ENCODE peak calls at places on chromosomes 3 and 15, in eight cellular contexts. N, Q, V, H, L, J, Z and F are unnamed samples.

GRCh38 chr3:197456271-197457091 is 99.3 kb downstream of the BDH1 start:
- DNase-seq in Z (peak; percentile 57), L (peak; percentile 86), J (peak; percentile 95), N (peak; percentile 87), H (peak; percentile 58), V (peak; percentile 92), Q (peak; percentile 82), F (peak; percentile 56)

GRCh38 chr3:39255503-39256325 is 24.1 kb downstream of the CX3CR1 start:
- DNase-seq in H (no peak), Q (no peak), Z (no peak), N (no peak), L (no peak), V (no peak), J (no peak), F (peak; percentile 88)

GRCh38 chr15:73647259-73648026 is 14.3 kb upstream of the NPTN start:
- DNase-seq in Q (no peak), Z (no peak), J (peak; percentile 36), L (no peak), V (no peak), H (no peak), N (no peak), F (no peak)

GRCh38 chr15:77516786-77517185 is 96.1 kb downstream of the HMG20A start:
- DNase-seq in Z (no peak), J (no peak), V (no peak), Q (no peak), N (no peak), H (no peak), L (no peak), F (no peak)

GRCh38 chr3:50658416-50658815 is 16.3 kb upstream of the DOCK3 start:
- DNase-seq in H (peak; percentile 5), Q (no peak), Z (no peak), L (no peak), V (peak; percentile 26), J (no peak), N (no peak), F (peak; percentile 10)

GRCh38 chr3:66039590-66039887 is 821 bp upstream of the MAGI1 start:
- DNase-seq in Q (peak; percentile 21), V (peak; percentile 87), N (peak; percentile 71), H (no peak), L (peak; percentile 39), Z (peak; percentile 17), J (peak; percentile 55), F (no peak)

GRCh38 chr3:29441020-29441324 is 160.1 kb downstream of the RBMS3 start:
- DNase-seq in V (no peak), Z (no peak), H (no peak), L (no peak), Q (no peak), J (no peak), N (no peak), F (no peak)

GRCh38 chr3:129645291-129645690 is 38.8 kb upstream of the PLXND1 start:
- DNase-seq in L (no peak), Q (no peak), H (no peak), N (no peak), V (no peak), Z (no peak), J (no peak), F (no peak)

GRCh38 chr3:173977747-173978146 is 580.2 kb downstream of the NLGN1 start:
- DNase-seq in L (no peak), Q (peak; percentile 60), H (no peak), J (no peak), V (no peak), N (no peak), Z (no peak), F (no peak)

GRCh38 chr15:98684441-98684840 is 36.1 kb downstream of the IGF1R start:
- DNase-seq in L (no peak), V (no peak), N (no peak), H (peak; percentile 78), Z (no peak), Q (peak; percentile 86), J (peak; percentile 78), F (no peak)

GRCh38 chr3:16548721-16549120 is 35.2 kb upstream of the RFTN1 start:
- DNase-seq in H (peak; percentile 31), N (no peak), Z (no peak), L (no peak), J (peak; percentile 62), V (no peak), Q (peak; percentile 88), F (no peak)

GRCh38 chr3:14598143-14598569 is 53.4 kb upstream of the CCDC174 start:
- DNase-seq in L (no peak), V (peak; percentile 93), Q (peak; percentile 43), J (peak; percentile 64), H (no peak), Z (peak; percentile 47), N (peak; percentile 83), F (no peak)

GRCh38 chr3:37892917-37893595 is 31.4 kb downstream of the CTDSPL start:
- DNase-seq in N (no peak), J (peak; percentile 28), V (no peak), H (no peak), Q (no peak), L (peak; percentile 62), Z (no peak), F (no peak)

GRCh38 chr3:59472541-59472940 is 422.7 kb upstream of the CFAP20DC start:
- DNase-seq in Z (no peak), N (no peak), J (no peak), Q (peak; percentile 7), V (no peak), L (no peak), H (no peak), F (no peak)

GRCh38 chr15:85748176-85748575 is 46.5 kb downstream of the KLHL25 start:
- DNase-seq in H (no peak), L (no peak), Q (no peak), V (peak; percentile 32), J (no peak), Z (no peak), N (no peak), F (no peak)

GRCh38 chr3:169534439-169534838 is 129.1 kb downstream of the MECOM start:
- DNase-seq in V (no peak), Q (no peak), H (no peak), L (no peak), N (no peak), J (no peak), Z (no peak), F (no peak)

GRCh38 chr3:119219069-119219468 is 21.6 kb downstream of the B4GALT4 start:
- DNase-seq in V (no peak), H (no peak), L (no peak), J (peak; percentile 14), Z (no peak), Q (no peak), N (no peak), F (no peak)

GRCh38 chr3:156010829-156011228 is 109.5 kb upstream of the KCNAB1 start:
- DNase-seq in L (no peak), Q (peak; percentile 8), Z (no peak), V (peak; percentile 74), N (peak; percentile 56), J (no peak), H (no peak), F (no peak)

GRCh38 chr3:32401541-32402052 is 9.9 kb downstream of the CMTM7 start:
- DNase-seq in L (peak; percentile 83), H (no peak), Z (peak; percentile 32), Q (peak; percentile 67), V (peak; percentile 88), N (peak; percentile 90), J (peak; percentile 64), F (peak; percentile 62)
- TF ChIP-seq CTCF in L (peak; percentile 9), H (no peak), Z (no peak), Q (no peak), V (no peak), N (no peak), J (no peak), F (no peak)

DNA sequence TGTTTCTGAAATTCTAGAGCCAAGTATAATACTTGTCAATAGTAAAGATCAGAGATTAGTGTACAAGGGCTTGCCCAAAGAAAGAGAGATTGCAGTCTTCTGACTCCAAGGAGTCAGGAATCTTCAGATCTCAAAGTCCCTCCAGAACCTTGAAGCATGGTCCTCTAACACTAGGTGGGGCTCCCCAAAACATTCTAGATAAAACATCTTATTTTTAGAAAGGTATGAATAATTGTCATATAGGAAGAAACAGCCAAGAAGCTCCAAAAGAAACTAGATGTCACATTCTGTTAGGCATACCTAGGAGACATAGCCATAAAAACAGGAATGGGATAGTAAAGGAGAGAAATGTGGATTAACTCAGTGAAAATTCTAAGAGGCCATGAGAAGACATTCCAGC is 10.7 kb downstream of the MUC13 start:
- DNase-seq in N (no peak), Q (no peak), V (no peak), J (peak; percentile 22), L (no peak), H (no peak), Z (no peak), F (no peak)
- TF ChIP-seq CTCF in N (no peak), Q (no peak), V (no peak), J (peak; percentile 35), L (no peak), H (peak; percentile 39), Z (no peak), F (no peak)

GRCh38 chr3:130894873-130895330 is 1.0 kb downstream of the ATP2C1 start:
- DNase-seq in J (peak; percentile 30), Z (no peak), H (no peak), N (peak; percentile 17), V (no peak), Q (peak; percentile 23), L (no peak), F (no peak)

GRCh38 chr3:130893240-130894129 is at the start of gene ATP2C1:
- DNase-seq in J (peak; percentile 96), L (peak; percentile 95), N (peak; percentile 98), H (peak; percentile 79), Q (peak; percentile 90), V (peak; percentile 98), Z (peak; percentile 90), F (peak; percentile 95)

GRCh38 chr3:130892759-130893239 is 1.1 kb upstream of the ATP2C1 start:
- DNase-seq in V (peak; percentile 84), Q (peak; percentile 85), Z (peak; percentile 21), L (peak; percentile 20), N (peak; percentile 84), H (peak; percentile 44), J (peak; percentile 91), F (peak; percentile 51)

GRCh38 chr3:130895690-130896089 is 1.8 kb downstream of the ATP2C1 start:
- DNase-seq in L (no peak), Z (no peak), J (no peak), N (no peak), Q (no peak), H (no peak), V (no peak), F (no peak)

GRCh38 chr3:130894130-130894872 is 417 bp downstream of the ATP2C1 start:
- DNase-seq in V (peak; percentile 73), N (peak; percentile 79), L (peak; percentile 34), J (peak; percentile 23), Q (no peak), Z (peak; percentile 29), H (no peak), F (peak; percentile 48)
- TF ChIP-seq CTCF in V (no peak), N (peak; percentile 29), L (no peak), J (no peak), Q (no peak), Z (peak; percentile 26), H (no peak), F (no peak)

DNA sequence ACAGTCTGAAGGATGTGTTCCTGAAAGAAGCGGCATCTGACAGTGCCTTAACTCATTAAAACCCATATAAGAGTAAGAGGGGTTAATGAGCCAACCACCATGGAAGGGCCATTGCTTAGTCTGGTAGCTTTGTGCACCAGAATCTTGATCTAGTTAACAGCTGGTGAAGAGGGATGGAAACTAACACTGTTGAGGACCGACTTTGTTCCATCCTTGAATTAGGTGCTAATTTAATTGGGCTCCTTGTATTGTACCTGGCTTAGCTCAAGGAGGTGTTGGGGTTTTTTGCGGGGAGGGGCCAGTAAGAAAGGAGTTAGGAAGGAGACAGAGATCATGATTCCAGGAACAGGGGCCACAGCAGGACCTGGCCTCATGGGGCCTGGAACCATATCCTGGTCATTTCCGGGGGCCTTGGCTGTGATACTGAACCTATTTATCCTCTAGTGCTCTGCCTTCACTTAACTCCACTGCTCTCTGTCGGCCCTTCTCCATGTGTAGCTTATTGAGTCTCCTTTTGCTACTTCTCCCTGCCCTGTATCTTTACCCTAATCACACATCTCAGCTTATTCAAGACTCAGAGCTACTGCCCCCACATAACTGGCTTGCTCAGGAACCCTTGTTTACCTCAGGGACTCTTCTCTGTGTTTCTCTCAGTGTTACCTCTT is 93.0 kb downstream of the RPL22L1 start:
- DNase-seq in V (no peak), N (no peak), Z (no peak), J (no peak), Q (no peak), H (no peak), L (no peak), F (no peak)
- TF ChIP-seq CTCF in V (no peak), N (no peak), Z (no peak), J (no peak), Q (no peak), H (no peak), L (no peak), F (no peak)